ENCODE peak calls at places on chromosomes 6 and 20, in six cellular contexts. O is psoas muscle, M is NAMALWA, K is mesendoderm, D is GF-D8, U is GM04504. W is an unnamed sample.

GRCh38 chr20:10093087-10093591 is 58.4 kb downstream of the ANKEF1 start:
- DNase-seq in K (peak; percentile 78), M (no peak), O (no peak), U (peak; percentile 70), D (no peak), W (peak; percentile 33)

GRCh38 chr6:63319911-63320310 is at the start of gene LGSN:
- DNase-seq in M (no peak), O (no peak), D (no peak), K (peak; percentile 19), U (no peak), W (no peak)

GRCh38 chr6:109770779-109771178 is 79.7 kb downstream of the FIG4 start:
- DNase-seq in O (no peak), D (no peak), M (peak; percentile 25), K (peak; percentile 72), U (no peak), W (no peak)

GRCh38 chr6:28884423-28885148 is 39.2 kb downstream of the TRIM27 start:
- DNase-seq in U (no peak), M (no peak), D (no peak), O (no peak), K (no peak), W (no peak)

GRCh38 chr6:39865011-39865888 is 69.0 kb downstream of the MOCS1 start:
- DNase-seq in K (peak; percentile 87), M (peak; percentile 57), O (peak; percentile 75), D (no peak), U (peak; percentile 31), W (peak; percentile 49)

GRCh38 chr6:168177492-168177891 is 98.5 kb upstream of the FRMD1 start:
- DNase-seq in U (no peak), D (no peak), K (no peak), O (no peak), M (no peak), W (no peak)

GRCh38 chr6:90502866-90503407 is 83.9 kb downstream of the MAP3K7 start:
- DNase-seq in D (no peak), O (no peak), K (peak; percentile 94), M (peak; percentile 16), U (no peak), W (no peak)

GRCh38 chr20:43463864-43464785 is 6.4 kb downstream of the SRSF6 start:
- DNase-seq in K (no peak), U (no peak), O (no peak), M (peak; percentile 42), D (no peak), W (no peak)

GRCh38 chr6:129264480-129265045 is 381.6 kb downstream of the LAMA2 start:
- DNase-seq in U (no peak), K (no peak), D (no peak), M (no peak), O (no peak), W (peak; percentile 9)

GRCh38 chr6:88238065-88238464 is 71.9 kb upstream of the CNR1 start:
- DNase-seq in O (no peak), M (peak; percentile 65), K (peak; percentile 74), U (no peak), D (no peak), W (no peak)

GRCh38 chr6:169831450-169832246 is 80.2 kb downstream of the ERMARD start:
- DNase-seq in U (peak; percentile 9), K (peak; percentile 86), M (peak; percentile 66), D (no peak), O (peak; percentile 69), W (peak; percentile 18)

GRCh38 chr6:27145731-27146455 is 101.6 kb upstream of the PRSS16 start:
- DNase-seq in D (peak; percentile 91), O (peak; percentile 67), K (peak; percentile 95), U (peak; percentile 71), M (peak; percentile 94), W (peak; percentile 89)

GRCh38 chr6:161401910-161402309 is 128.0 kb upstream of the AGPAT4 start:
- DNase-seq in M (no peak), K (peak; percentile 93), D (no peak), O (no peak), U (no peak), W (no peak)

GRCh38 chr20:13510837-13511488 is 127.8 kb downstream of the TASP1 start:
- DNase-seq in K (no peak), U (peak; percentile 48), M (no peak), O (peak; percentile 54), D (no peak), W (peak; percentile 47)

GRCh38 chr6:122126894-122127293 is 272.6 kb upstream of the HSF2 start:
- DNase-seq in U (no peak), M (no peak), K (no peak), D (no peak), O (no peak), W (no peak)

GRCh38 chr20:63234693-63235398 is 859 bp upstream of the BIRC7 start:
- DNase-seq in M (peak; percentile 26), D (no peak), K (peak; percentile 87), O (no peak), U (no peak), W (no peak)

GRCh38 chr6:142838821-142839685 is 105.9 kb downstream of the HIVEP2 start:
- DNase-seq in O (no peak), D (no peak), M (no peak), K (no peak), U (no peak), W (no peak)

GRCh38 chr20:49446808-49447207 is 35.7 kb downstream of the KCNB1 start:
- DNase-seq in U (no peak), D (no peak), M (no peak), O (peak; percentile 83), K (peak; percentile 91), W (peak; percentile 41)

GRCh38 chr20:23228912-23229311 is 121.7 kb upstream of the NXT1 start:
- DNase-seq in U (no peak), D (no peak), M (no peak), K (no peak), O (no peak), W (peak; percentile 76)

GRCh38 chr6:159257846-159258245 is 88.6 kb downstream of the FNDC1 start:
- DNase-seq in K (no peak), D (no peak), O (no peak), U (no peak), M (no peak), W (peak; percentile 90)

GRCh38 chr6:155248021-155249001 is 15.5 kb upstream of the CLDN20 start:
- DNase-seq in O (peak; percentile 23), D (no peak), U (no peak), M (peak; percentile 58), K (peak; percentile 70), W (peak; percentile 60)

W was measured in stromal cell of bone marrow.